ENCODE peak calls at places on chromosomes 2 and 18, in seven cellular contexts. U, V, A, C, J, I and P are unnamed samples.

GRCh38 chr2:195683174-195683573 is 26.1 kb downstream of the SLC39A10 start:
- DNase-seq in U (no peak), V (no peak), A (no peak), C (no peak), J (no peak), I (peak), P (no peak)

GRCh38 chr2:235584269-235585007 is 90.6 kb downstream of the AGAP1 start:
- DNase-seq in U (no peak), V (no peak), A (no peak), C (no peak), J (no peak), I (no peak), P (no peak)

GRCh38 chr2:18788590-18788989 is 199.2 kb upstream of the NT5C1B start:
- DNase-seq in U (no peak), V (no peak), A (no peak), C (no peak), J (no peak), I (no peak), P (no peak)

GRCh38 chr18:74534150-74534969 is at the start of gene CNDP1:
- DNase-seq in U (no peak), V (peak), A (no peak), C (no peak), J (no peak), I (no peak), P (no peak)

GRCh38 chr2:168639501-168639900 is 162.9 kb upstream of the NOSTRIN start:
- DNase-seq in U (no peak), V (no peak), A (peak), C (no peak), J (no peak), I (peak), P (no peak)

GRCh38 chr2:72004201-72004915 is 143.3 kb downstream of the CYP26B1 start:
- DNase-seq in U (no peak), V (no peak), A (no peak), C (no peak), J (no peak), I (no peak), P (no peak)

GRCh38 chr2:132420776-132421175 is 4.2 kb downstream of the GPR39 start:
- DNase-seq in U (no peak), V (no peak), A (no peak), C (no peak), J (no peak), I (no peak), P (no peak)

GRCh38 chr2:105442721-105443120 is 43.9 kb upstream of the FHL2 start:
- DNase-seq in U (no peak), V (no peak), A (no peak), C (no peak), J (no peak), I (no peak), P (no peak)

GRCh38 chr2:216467845-216468244 is 30.8 kb upstream of the RPL37A start:
- DNase-seq in U (no peak), V (no peak), A (no peak), C (no peak), J (no peak), I (no peak), P (no peak)

GRCh38 chr2:68475110-68475509 is 7.7 kb downstream of the APLF start:
- DNase-seq in U (no peak), V (no peak), A (no peak), C (no peak), J (no peak), I (no peak), P (no peak)

GRCh38 chr2:150141241-150142001 is 346.0 kb downstream of the RND3 start:
- DNase-seq in U (no peak), V (no peak), A (no peak), C (no peak), J (no peak), I (no peak), P (no peak)

GRCh38 chr2:219656523-219656922 is 29.1 kb downstream of the SLC4A3 start:
- DNase-seq in U (no peak), V (no peak), A (no peak), C (no peak), J (no peak), I (peak), P (no peak)

GRCh38 chr2:239440511-239440959 is 39.7 kb upstream of the HDAC4 start:
- DNase-seq in U (no peak), V (peak), A (no peak), C (no peak), J (no peak), I (no peak), P (no peak)

GRCh38 chr2:3604207-3604877 is 9.4 kb downstream of the COLEC11 start:
- DNase-seq in U (no peak), V (no peak), A (no peak), C (no peak), J (no peak), I (no peak), P (no peak)

GRCh38 chr18:8990276-8991031 is 112.0 kb upstream of the NDUFV2 start:
- DNase-seq in U (no peak), V (peak), A (peak), C (no peak), J (no peak), I (no peak), P (no peak)